ENCODE peak calls at places on chromosomes 5 and 9, in four cellular contexts. One of them, this sample, is unnamed.

GRCh38 chr9:12698293-12698692 is 5.1 kb downstream of the TYRP1 start:
- DNase-seq in HepG2: no peak
- DNase-seq in WTC11: no peak
- DNase-seq in K562: no peak
- DNase-seq in this sample: no peak

GRCh38 chr9:97406620-97407177 is 5.2 kb upstream of the TDRD7 start:
- DNase-seq in HepG2: peak; percentile 89
- DNase-seq in WTC11: no peak
- DNase-seq in K562: no peak
- DNase-seq in this sample: no peak

GRCh38 chr5:96113170-96113939 is 151.7 kb upstream of the ELL2 start:
- DNase-seq in HepG2: no peak
- DNase-seq in WTC11: no peak
- DNase-seq in K562: no peak
- DNase-seq in this sample: no peak

GRCh38 chr9:132671620-132672412 is 1.6 kb downstream of the GTF3C4 start:
- DNase-seq in HepG2: no peak
- DNase-seq in WTC11: no peak
- DNase-seq in K562: no peak
- DNase-seq in this sample: no peak

GRCh38 chr9:2418619-2419018 is 203.0 kb upstream of the VLDLR start:
- DNase-seq in HepG2: no peak
- DNase-seq in WTC11: no peak
- DNase-seq in K562: no peak
- DNase-seq in this sample: no peak

GRCh38 chr9:129485140-129485758 is 135.7 kb downstream of the C9orf50 start:
- DNase-seq in HepG2: no peak
- DNase-seq in WTC11: no peak
- DNase-seq in K562: no peak
- DNase-seq in this sample: no peak

GRCh38 chr5:180474569-180474968 is 19.6 kb upstream of the CNOT6 start:
- DNase-seq in HepG2: no peak
- DNase-seq in WTC11: no peak
- DNase-seq in K562: no peak
- DNase-seq in this sample: no peak

GRCh38 chr9:117409321-117409720 is 5.5 kb downstream of the ASTN2 start:
- DNase-seq in HepG2: no peak
- DNase-seq in WTC11: no peak
- DNase-seq in K562: no peak
- DNase-seq in this sample: no peak

GRCh38 chr9:136296434-136297015 is 7.4 kb downstream of the CCDC187 start:
- DNase-seq in HepG2: no peak
- DNase-seq in WTC11: no peak
- DNase-seq in K562: no peak
- DNase-seq in this sample: no peak

GRCh38 chr5:154189256-154189818 is 1.2 kb upstream of the GALNT10 start:
- DNase-seq in HepG2: no peak
- DNase-seq in WTC11: no peak
- DNase-seq in K562: no peak
- DNase-seq in this sample: no peak

GRCh38 chr5:34626036-34626435 is 30.1 kb upstream of the RAI14 start:
- DNase-seq in HepG2: no peak
- DNase-seq in WTC11: no peak
- DNase-seq in K562: no peak
- DNase-seq in this sample: no peak

GRCh38 chr9:123377211-123377971 is 21.4 kb downstream of the CRB2 start:
- DNase-seq in HepG2: no peak
- DNase-seq in WTC11: no peak
- DNase-seq in K562: no peak
- DNase-seq in this sample: no peak

GRCh38 chr5:65830856-65831255 is 95.5 kb upstream of the ERBIN start:
- DNase-seq in HepG2: no peak
- DNase-seq in WTC11: no peak
- DNase-seq in K562: no peak
- DNase-seq in this sample: no peak

GRCh38 chr5:180639743-180640300 is 9.6 kb downstream of the FLT4 start:
- DNase-seq in HepG2: no peak
- DNase-seq in WTC11: peak; percentile 10
- DNase-seq in K562: no peak
- DNase-seq in this sample: no peak

GRCh38 chr5:91281409-91281808 is 101.7 kb downstream of the ARRDC3 start:
- DNase-seq in HepG2: no peak
- DNase-seq in WTC11: no peak
- DNase-seq in K562: no peak
- DNase-seq in this sample: no peak

GRCh38 chr5:31976161-31976560 is 198.0 kb downstream of the GOLPH3 start:
- DNase-seq in HepG2: no peak
- DNase-seq in WTC11: no peak
- DNase-seq in K562: no peak
- DNase-seq in this sample: no peak

DNA sequence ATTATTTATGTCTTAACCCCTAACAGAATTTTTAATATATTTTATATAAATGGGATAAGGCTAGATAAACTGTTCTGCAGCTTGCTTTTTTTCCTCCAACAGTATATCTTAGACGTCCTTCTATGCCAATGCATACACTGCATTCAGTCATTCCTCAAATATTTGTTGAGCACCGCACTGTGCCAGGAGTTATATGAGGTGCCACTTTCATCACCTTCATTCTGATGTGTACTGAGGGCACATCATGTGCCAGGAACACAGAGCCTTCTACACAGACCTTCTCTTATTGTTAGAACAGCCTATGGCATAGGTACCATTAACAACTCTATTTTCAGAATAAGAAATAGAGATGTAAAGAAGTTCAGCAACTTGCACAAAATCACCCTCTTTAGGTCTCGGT is 570.1 kb downstream of the CDK5RAP2 start:
- DNase-seq in HepG2: no peak
- DNase-seq in WTC11: no peak
- DNase-seq in K562: no peak
- DNase-seq in this sample: no peak
- TF ChIP-seq TCF7 in HepG2: no peak
- TF ChIP-seq TCF7 in WTC11: no peak
- TF ChIP-seq TCF7 in K562: no peak
- TF ChIP-seq TCF7 in this sample: no peak

DNA sequence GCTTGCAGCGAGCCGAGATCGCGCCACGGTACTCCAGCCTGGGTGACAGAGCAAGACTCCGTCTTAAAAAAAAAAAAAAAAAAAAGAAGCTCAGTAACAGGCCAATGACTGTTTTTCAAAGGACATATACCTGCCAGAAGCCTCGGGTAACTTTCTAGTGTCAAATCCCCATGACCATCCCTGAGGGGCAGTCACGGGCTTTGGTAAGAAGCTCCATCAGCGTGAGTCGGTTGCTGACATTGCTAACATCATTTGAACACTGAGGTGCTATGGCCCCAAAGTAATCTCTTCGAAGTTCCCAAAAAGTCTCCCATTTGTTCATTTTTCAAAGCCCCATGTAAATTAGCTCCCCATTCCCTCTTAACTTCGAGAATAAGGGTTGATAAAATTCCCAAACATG is 11.6 kb downstream of the NAIP start:
- DNase-seq in HepG2: no peak
- DNase-seq in WTC11: no peak
- DNase-seq in K562: peak; percentile 13
- DNase-seq in this sample: no peak
- TF ChIP-seq TCF7 in HepG2: no peak
- TF ChIP-seq TCF7 in WTC11: no peak
- TF ChIP-seq TCF7 in K562: no peak
- TF ChIP-seq TCF7 in this sample: no peak

DNA sequence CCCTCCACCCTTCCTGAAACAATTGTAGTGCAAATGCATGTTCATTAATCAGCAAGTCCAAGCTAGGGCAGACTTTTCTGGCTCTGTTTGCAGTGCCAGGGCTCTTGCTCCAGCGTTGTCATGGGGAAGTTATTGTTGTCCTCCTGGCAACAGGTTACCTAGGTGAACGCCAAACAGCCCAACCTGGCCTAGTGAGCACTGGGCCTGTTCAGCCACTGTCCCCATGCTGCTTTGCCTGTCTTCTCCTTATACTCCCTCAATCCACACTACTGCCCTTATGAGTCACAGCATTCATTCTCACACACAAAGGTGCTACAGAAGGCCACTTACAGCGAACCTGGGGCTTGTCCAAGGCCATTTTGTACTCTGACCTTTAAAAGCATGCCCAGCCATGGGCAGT is 34.6 kb upstream of the GLIS3 start:
- DNase-seq in HepG2: peak; percentile 46
- DNase-seq in WTC11: peak; percentile 30
- DNase-seq in K562: no peak
- DNase-seq in this sample: no peak
- TF ChIP-seq TCF7 in HepG2: no peak
- TF ChIP-seq TCF7 in WTC11: no peak
- TF ChIP-seq TCF7 in K562: no peak
- TF ChIP-seq TCF7 in this sample: no peak

GRCh38 chr5:115402822-115403577 is 106.5 kb upstream of the CCDC112 start:
- DNase-seq in HepG2: no peak
- DNase-seq in WTC11: no peak
- DNase-seq in K562: no peak
- DNase-seq in this sample: no peak
- TF ChIP-seq TCF7 in HepG2: no peak
- TF ChIP-seq TCF7 in WTC11: no peak
- TF ChIP-seq TCF7 in K562: no peak
- TF ChIP-seq TCF7 in this sample: no peak

GRCh38 chr9:14627513-14627912 is 65.7 kb downstream of the ZDHHC21 start:
- DNase-seq in HepG2: no peak
- DNase-seq in WTC11: no peak
- DNase-seq in K562: no peak
- DNase-seq in this sample: no peak
- TF ChIP-seq TCF7 in HepG2: no peak
- TF ChIP-seq TCF7 in WTC11: no peak
- TF ChIP-seq TCF7 in K562: no peak
- TF ChIP-seq TCF7 in this sample: no peak